ENCODE peak calls at places on chromosomes 1 and 21, in seven cellular contexts. P, J, Y, R, D, Z and O are unnamed samples. For H3K79me1 and H3K4me1, the result is how much of the 10 kb centered on the place peaks cover.

GRCh38 chr1:87820667-87821066 is 492.0 kb downstream of the LMO4 start:
- DNase-seq in R (no peak), D (no peak), J (no peak), P (no peak), Y (no peak), Z (no peak), O (no peak)

GRCh38 chr1:213987876-213988638 is at the start of gene PROX1:
- DNase-seq in J (peak), D (peak), Z (no peak), P (peak), Y (peak), R (peak), O (peak)

GRCh38 chr1:3981261-3981660 is 81.2 kb upstream of the C1orf174 start:
- DNase-seq in J (no peak), R (peak), Y (no peak), Z (no peak), P (no peak), D (no peak), O (no peak)

GRCh38 chr1:81714636-81715035 is 86.1 kb upstream of the ADGRL2 start:
- DNase-seq in Z (no peak), R (no peak), P (no peak), D (no peak), J (no peak), Y (no peak), O (no peak)

GRCh38 chr1:24321712-24322635 is 2.8 kb downstream of the GRHL3 start:
- DNase-seq in Y (peak), D (peak), J (peak), Z (no peak), R (peak), P (peak), O (peak)

GRCh38 chr1:150484861-150485260 is 2.4 kb upstream of the TARS2 start:
- DNase-seq in P (peak), D (no peak), J (peak), R (peak), Y (no peak), Z (no peak), O (no peak)

GRCh38 chr1:69739181-69739580 is 171.5 kb downstream of the LRRC7 start:
- DNase-seq in P (no peak), Z (no peak), J (peak), D (no peak), R (peak), Y (no peak), O (no peak)

GRCh38 chr1:96309783-96310182 is 411.8 kb upstream of the PTBP2 start:
- DNase-seq in R (no peak), D (peak), P (peak), Y (no peak), J (peak), Z (no peak), O (no peak)

GRCh38 chr1:228096416-228097332 is 6.5 kb downstream of the C1orf35 start:
- DNase-seq in R (no peak), Z (no peak), P (no peak), Y (no peak), J (no peak), D (no peak), O (peak)

GRCh38 chr1:95043141-95043980 is 29.4 kb downstream of the ALG14 start:
- DNase-seq in J (peak), Z (peak), P (peak), D (peak), Y (peak), R (peak), O (peak)

GRCh38 chr1:30197616-30197934 is 525.8 kb downstream of the MATN1 start:
- DNase-seq in R (no peak), D (no peak), P (peak), Z (no peak), J (no peak), Y (no peak), O (no peak)

GRCh38 chr1:60903591-60903990 is 178.8 kb upstream of the NFIA start:
- DNase-seq in J (no peak), R (peak), D (no peak), Z (no peak), P (no peak), Y (no peak), O (no peak)

GRCh38 chr1:22846453-22846852 is 126.2 kb downstream of the LACTBL1 start:
- DNase-seq in J (no peak), Z (no peak), P (no peak), Y (no peak), D (no peak), R (no peak), O (no peak)

GRCh38 chr1:224623310-224623714 is 7.2 kb downstream of the CNIH3 start:
- DNase-seq in D (no peak), Y (no peak), P (peak), R (no peak), J (peak), Z (no peak), O (no peak)

GRCh38 chr1:24364975-24365678 is 46.0 kb downstream of the GRHL3 start:
- DNase-seq in D (no peak), R (no peak), P (peak), Z (no peak), J (peak), Y (no peak), O (no peak)

GRCh38 chr21:46308431-46308830 is 15.2 kb downstream of the C21orf58 start:
- DNase-seq in Y (no peak), J (no peak), R (no peak), Z (no peak), D (no peak), P (no peak), O (no peak)

GRCh38 chr21:46634966-46635323 is 529 bp upstream of the PRMT2 start:
- DNase-seq in Y (peak), J (peak), P (peak), Z (peak), D (peak), R (peak), O (no peak)

GRCh38 chr1:4690951-4691675 is 36.7 kb downstream of the AJAP1 start:
- DNase-seq in P (no peak), D (no peak), Z (no peak), J (no peak), R (no peak), Y (no peak), O (no peak)

GRCh38 chr1:235999259-235999925 is 65.5 kb downstream of the NID1 start:
- DNase-seq in Y (no peak), D (no peak), P (peak), R (peak), J (peak), Z (no peak), O (no peak)

GRCh38 chr1:24805534-24806301 is 60.5 kb downstream of the CLIC4 start:
- DNase-seq in Z (no peak), R (no peak), Y (no peak), D (peak), J (peak), P (peak), O (no peak)

GRCh38 chr21:46374761-46375389 is 50.9 kb downstream of the PCNT start:
- DNase-seq in D (no peak), Z (no peak), R (no peak), Y (no peak), P (no peak), J (no peak), O (no peak)

GRCh38 chr1:29703596-29703995 is 467.3 kb downstream of the PTPRU start:
- DNase-seq in Z (no peak), R (peak), J (peak), P (peak), D (no peak), Y (peak), O (peak)

GRCh38 chr1:205037539-205037938 is 5.5 kb upstream of the CNTN2 start:
- DNase-seq in Z (no peak), R (no peak), D (no peak), P (no peak), Y (no peak), J (no peak), O (no peak)

GRCh38 chr1:107865627-107866026 is 99.4 kb downstream of the VAV3 start:
- DNase-seq in P (no peak), Y (no peak), D (no peak), Z (no peak), J (no peak), R (peak), O (no peak)

GRCh38 chr1:10767282-10767681 is 29.2 kb downstream of the CASZ1 start:
- DNase-seq in J (no peak), Z (no peak), R (no peak), D (no peak), P (no peak), Y (no peak), O (no peak)

GRCh38 chr21:27606422-27606821 is 639.5 kb upstream of the ADAMTS5 start:
- DNase-seq in D (no peak), Y (no peak), J (no peak), P (no peak), Z (no peak), R (no peak), O (no peak)

GRCh38 chr1:81424056-81424455 is 376.7 kb upstream of the ADGRL2 start:
- DNase-seq in Z (no peak), D (peak), J (peak), Y (no peak), P (peak), R (no peak), O (no peak)

GRCh38 chr1:210801501-210801900 is 332.4 kb downstream of the KCNH1 start:
- DNase-seq in R (peak), Y (no peak), J (no peak), D (peak), P (no peak), Z (no peak), O (no peak)

GRCh38 chr1:53286950-53287349 is 40.9 kb downstream of the LRP8 start:
- DNase-seq in Y (peak), Z (no peak), P (no peak), J (no peak), R (no peak), D (no peak), O (no peak)

GRCh38 chr1:180236698-180237509 is 6.8 kb downstream of the LHX4 start:
- DNase-seq in J (no peak), P (no peak), R (no peak), D (no peak), Y (no peak), Z (no peak), O (no peak)

GRCh38 chr1:210437781-210438180 is 109.1 kb downstream of the HHAT start:
- DNase-seq in P (peak), Y (no peak), J (peak), D (no peak), Z (no peak), R (no peak), O (no peak)

GRCh38 chr1:164417016-164417704 is 141.8 kb upstream of the PBX1 start:
- DNase-seq in P (no peak), D (no peak), Y (no peak), Z (no peak), R (peak), J (no peak), O (no peak)
- H3K79me1 ChIP-seq in P (under half), D (under half), Y (under half), Z (under half), R (under half), J (under half), O (under half)

GRCh38 chr1:201491896-201492511 is 14.9 kb downstream of the CSRP1 start:
- DNase-seq in Z (no peak), Y (no peak), R (no peak), D (no peak), J (no peak), P (no peak), O (no peak)
- H3K4me1 ChIP-seq in Z (under half), Y (under half), R (under half), D (under half), J (under half), P (half or more), O (under half)

DNA sequence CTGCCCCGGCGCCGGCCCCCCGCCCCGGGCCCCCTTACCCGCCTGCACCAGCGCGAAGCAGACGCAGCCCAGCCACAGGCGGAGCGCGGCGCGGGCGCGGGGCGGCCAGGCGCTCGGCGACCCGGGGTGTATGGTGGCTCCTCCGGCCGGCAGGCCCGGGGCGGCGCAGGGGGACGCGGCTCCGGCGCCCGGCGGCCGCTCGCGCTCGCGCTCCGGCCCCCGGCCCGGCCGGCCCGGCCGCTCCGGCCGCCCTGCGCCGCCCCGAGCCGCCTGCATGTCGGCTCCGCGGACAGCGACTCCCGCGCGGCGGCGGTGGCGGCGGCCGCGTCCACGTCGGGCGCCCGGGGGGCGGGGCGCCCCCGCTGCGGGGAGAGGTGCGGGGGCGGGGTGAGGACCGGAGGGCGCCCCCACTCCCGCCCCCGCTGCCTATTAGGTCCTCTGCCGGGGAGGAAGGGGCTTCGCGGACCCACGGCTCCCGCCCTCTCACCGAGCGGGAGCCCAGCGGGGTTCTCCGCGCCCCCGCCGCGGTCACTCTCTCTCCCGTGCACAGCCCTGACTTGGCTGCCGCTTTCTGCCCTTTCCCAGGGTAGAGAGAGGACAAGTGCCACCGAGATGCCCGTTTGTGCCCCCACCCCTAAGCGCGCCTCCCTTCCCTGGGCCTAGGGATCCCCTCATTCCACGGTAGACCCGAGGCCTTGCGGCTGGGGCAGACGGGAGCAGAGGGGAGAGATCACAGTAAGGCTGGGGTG is at the start of gene FNDC5:
- DNase-seq in D (no peak), R (peak), P (peak), Y (no peak), J (peak), Z (no peak), O (peak)
- H3K79me1 ChIP-seq in D (under half), R (under half), P (under half), Y (under half), J (under half), Z (under half), O (under half)

GRCh38 chr21:43359081-43359822 is 67.7 kb downstream of the SIK1 start:
- DNase-seq in Z (no peak), J (no peak), P (no peak), D (no peak), R (no peak), Y (no peak), O (no peak)
- H3K4me1 ChIP-seq in Z (under half), J (under half), P (under half), D (under half), R (under half), Y (under half), O (under half)

GRCh38 chr1:193709607-193710006 is 523.2 kb upstream of the B3GALT2 start:
- DNase-seq in Y (no peak), Z (no peak), P (no peak), R (peak), J (no peak), D (no peak), O (no peak)
- H3K79me1 ChIP-seq in Y (under half), Z (under half), P (under half), R (under half), J (under half), D (under half), O (under half)

GRCh38 chr1:117611894-117612481 is 6.1 kb downstream of the TENT5C start:
- DNase-seq in Y (no peak), P (no peak), D (no peak), R (no peak), Z (no peak), J (peak), O (no peak)
- H3K4me1 ChIP-seq in Y (under half), P (under half), D (under half), R (under half), Z (under half), J (under half), O (under half)